ENCODE peak calls at places on chromosomes 7 and 10, in ten cellular contexts. X, J, H, M, F, V, D, E, C and R are unnamed samples.

GRCh38 chr10:132141076-132141475 is 45.7 kb upstream of the DPYSL4 start:
- DNase-seq in X (no peak), J (no peak), H (no peak), M (peak), F (no peak), V (no peak), D (no peak), E (no peak), C (peak), R (no peak)

GRCh38 chr10:60870803-60871202 is 73.2 kb downstream of the RHOBTB1 start:
- DNase-seq in X (no peak), J (no peak), H (no peak), M (no peak), F (no peak), V (no peak), D (no peak), E (no peak), C (no peak), R (no peak)

GRCh38 chr10:127243490-127244272 is 47.3 kb upstream of the INSYN2A start:
- DNase-seq in X (peak), J (peak), H (no peak), M (no peak), F (no peak), V (no peak), D (peak), E (peak), C (no peak), R (no peak)

GRCh38 chr10:111650088-111650487 is 533.5 kb downstream of the GPAM start:
- DNase-seq in X (no peak), J (no peak), H (no peak), M (no peak), F (no peak), V (no peak), D (no peak), E (no peak), C (no peak), R (no peak)

GRCh38 chr10:122497241-122497640 is 35.9 kb downstream of the HTRA1 start:
- DNase-seq in X (no peak), J (no peak), H (no peak), M (no peak), F (no peak), V (no peak), D (no peak), E (no peak), C (no peak), R (no peak)

GRCh38 chr7:121940907-121941306 is 67.9 kb downstream of the PTPRZ1 start:
- DNase-seq in X (no peak), J (no peak), H (no peak), M (no peak), F (no peak), V (no peak), D (no peak), E (no peak), C (no peak), R (no peak)

GRCh38 chr7:55573526-55573925 is 1.2 kb upstream of the VOPP1 start:
- DNase-seq in X (no peak), J (peak), H (no peak), M (no peak), F (no peak), V (no peak), D (no peak), E (no peak), C (no peak), R (no peak)

GRCh38 chr7:155296788-155297516 is 726 bp upstream of the INSIG1 start:
- DNase-seq in X (no peak), J (peak), H (peak), M (peak), F (no peak), V (peak), D (peak), E (no peak), C (peak), R (peak)

GRCh38 chr10:60377955-60378354 is 11.7 kb downstream of the ANK3 start:
- DNase-seq in X (no peak), J (no peak), H (no peak), M (no peak), F (no peak), V (no peak), D (no peak), E (no peak), C (no peak), R (no peak)

GRCh38 chr7:138607216-138608126 is 93.7 kb downstream of the SVOPL start:
- DNase-seq in X (no peak), J (no peak), H (no peak), M (no peak), F (no peak), V (no peak), D (no peak), E (no peak), C (no peak), R (no peak)

GRCh38 chr7:96596120-96596826 is 113.4 kb downstream of the SEM1 start:
- DNase-seq in X (no peak), J (peak), H (no peak), M (no peak), F (no peak), V (peak), D (peak), E (no peak), C (no peak), R (no peak)

GRCh38 chr10:123640016-123640535 is 26.1 kb upstream of the GPR26 start:
- DNase-seq in X (no peak), J (no peak), H (peak), M (no peak), F (no peak), V (no peak), D (no peak), E (no peak), C (no peak), R (peak)

GRCh38 chr7:116952640-116953371 is 495 bp upstream of the ST7 start:
- DNase-seq in X (peak), J (peak), H (peak), M (peak), F (no peak), V (peak), D (peak), E (peak), C (no peak), R (no peak)

GRCh38 chr10:34736976-34737771 is 77.9 kb downstream of the PARD3 start:
- DNase-seq in X (no peak), J (no peak), H (no peak), M (no peak), F (no peak), V (no peak), D (no peak), E (peak), C (no peak), R (no peak)

GRCh38 chr7:101507791-101508252 is 121.3 kb downstream of the MYL10 start:
- DNase-seq in X (peak), J (peak), H (no peak), M (no peak), F (no peak), V (peak), D (peak), E (peak), C (no peak), R (no peak)

GRCh38 chr10:94193466-94193924 is 169.2 kb downstream of the NOC3L start:
- DNase-seq in X (no peak), J (no peak), H (no peak), M (no peak), F (no peak), V (no peak), D (no peak), E (no peak), C (no peak), R (no peak)

GRCh38 chr7:41481353-41481752 is 221.5 kb downstream of the INHBA start:
- DNase-seq in X (no peak), J (no peak), H (no peak), M (no peak), F (no peak), V (no peak), D (no peak), E (no peak), C (no peak), R (no peak)

GRCh38 chr7:39595102-39595620 is 28.2 kb upstream of the RALA start:
- DNase-seq in X (no peak), J (peak), H (no peak), M (no peak), F (no peak), V (no peak), D (no peak), E (peak), C (no peak), R (no peak)

GRCh38 chr7:88090233-88090632 is 129.6 kb downstream of the SRI start:
- DNase-seq in X (no peak), J (no peak), H (no peak), M (no peak), F (no peak), V (no peak), D (no peak), E (no peak), C (no peak), R (no peak)

GRCh38 chr10:93166116-93166515 is 92.4 kb downstream of the CYP26A1 start:
- DNase-seq in X (no peak), J (no peak), H (no peak), M (no peak), F (no peak), V (no peak), D (no peak), E (no peak), C (no peak), R (no peak)

GRCh38 chr10:49282306-49282705 is 16.7 kb upstream of the C10orf71 start:
- DNase-seq in X (no peak), J (no peak), H (peak), M (peak), F (no peak), V (no peak), D (no peak), E (no peak), C (no peak), R (no peak)

GRCh38 chr10:22825841-22826240 is 102.0 kb upstream of the ARMC3 start:
- DNase-seq in X (peak), J (no peak), H (no peak), M (no peak), F (no peak), V (no peak), D (no peak), E (no peak), C (no peak), R (no peak)

GRCh38 chr10:23981520-23982309 is 227.2 kb upstream of the KIAA1217 start:
- DNase-seq in X (no peak), J (no peak), H (no peak), M (no peak), F (no peak), V (peak), D (no peak), E (no peak), C (no peak), R (no peak)

GRCh38 chr10:116634126-116634975 is 13.6 kb downstream of the PNLIPRP2 start:
- DNase-seq in X (peak), J (no peak), H (no peak), M (no peak), F (no peak), V (no peak), D (no peak), E (no peak), C (no peak), R (no peak)

GRCh38 chr7:75953431-75953830 is 38.5 kb downstream of the POR start:
- DNase-seq in X (no peak), J (no peak), H (no peak), M (no peak), F (no peak), V (no peak), D (no peak), E (no peak), C (no peak), R (no peak)

GRCh38 chr7:47771301-47771989 is 176.8 kb downstream of the PKD1L1 start:
- DNase-seq in X (no peak), J (peak), H (no peak), M (peak), F (no peak), V (no peak), D (no peak), E (no peak), C (no peak), R (no peak)

GRCh38 chr10:126066491-126066890 is 170.1 kb downstream of the FANK1 start:
- DNase-seq in X (no peak), J (no peak), H (no peak), M (no peak), F (no peak), V (no peak), D (no peak), E (no peak), C (no peak), R (no peak)

GRCh38 chr7:16695621-16696237 is 49.7 kb downstream of the BZW2 start:
- DNase-seq in X (peak), J (peak), H (no peak), M (no peak), F (no peak), V (peak), D (peak), E (peak), C (no peak), R (no peak)

GRCh38 chr7:1758417-1758858 is 88.4 kb downstream of the ELFN1 start:
- DNase-seq in X (peak), J (no peak), H (no peak), M (peak), F (no peak), V (peak), D (peak), E (peak), C (peak), R (no peak)

GRCh38 chr10:75646931-75647330 is 215.5 kb downstream of the LRMDA start:
- DNase-seq in X (no peak), J (no peak), H (no peak), M (no peak), F (no peak), V (no peak), D (no peak), E (no peak), C (no peak), R (no peak)

GRCh38 chr10:74151057-74151878 is at the start of gene ADK:
- DNase-seq in X (peak), J (peak), H (peak), M (peak), F (no peak), V (peak), D (peak), E (peak), C (peak), R (peak)

GRCh38 chr10:74153676-74154075 is 2.7 kb downstream of the ADK start:
- DNase-seq in X (no peak), J (no peak), H (no peak), M (no peak), F (no peak), V (no peak), D (no peak), E (no peak), C (no peak), R (no peak)

GRCh38 chr10:74151879-74152722 is 1.1 kb downstream of the ADK start:
- DNase-seq in X (no peak), J (no peak), H (no peak), M (no peak), F (no peak), V (no peak), D (peak), E (no peak), C (no peak), R (no peak)

GRCh38 chr10:74153123-74153522 is 2.1 kb downstream of the ADK start:
- DNase-seq in X (peak), J (no peak), H (no peak), M (no peak), F (no peak), V (no peak), D (peak), E (peak), C (no peak), R (no peak)

DNA sequence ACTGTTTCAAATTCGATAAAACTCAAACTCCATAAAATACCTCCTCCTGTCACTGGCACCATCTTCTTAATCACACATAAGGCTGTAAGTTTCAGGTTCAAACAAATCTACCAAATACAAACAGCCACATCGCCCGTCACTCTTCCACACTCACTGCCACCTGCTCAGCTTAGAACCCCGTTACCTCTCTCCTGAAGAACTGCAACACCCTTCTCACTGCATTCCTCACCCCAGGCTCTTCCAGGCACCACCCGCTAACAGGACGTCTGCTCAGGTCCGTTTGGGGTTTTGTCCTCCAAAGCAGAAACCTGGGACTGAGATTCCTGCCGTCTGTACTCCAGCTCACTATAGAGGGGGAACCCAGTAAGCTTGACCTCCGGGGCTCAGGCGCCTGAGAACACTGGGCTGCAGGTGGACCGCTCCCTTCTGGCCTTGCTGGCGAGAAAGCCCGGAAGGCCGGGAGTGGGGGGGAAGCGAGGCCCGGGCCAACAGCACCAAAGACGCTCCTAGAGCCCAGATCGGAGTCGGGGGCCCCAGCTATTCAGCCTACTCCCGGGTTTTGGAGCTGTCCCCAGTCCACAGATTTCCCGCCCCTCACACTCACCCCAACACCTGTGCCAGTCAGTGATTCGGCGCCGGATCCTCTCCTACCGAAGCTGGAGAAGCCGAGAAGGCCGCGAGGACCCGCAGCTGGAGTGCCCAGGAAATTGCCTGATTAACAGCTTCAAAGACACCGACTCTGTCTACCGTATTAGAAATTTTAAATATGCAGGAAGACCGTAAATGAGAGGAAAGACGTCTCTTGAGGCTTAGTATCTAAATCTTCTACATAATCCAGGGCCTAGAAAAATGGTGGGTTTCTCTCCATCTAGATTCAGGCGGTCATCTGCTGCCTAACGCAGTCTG is at the start of gene AP3M1:
- DNase-seq in X (no peak), J (peak), H (peak), M (peak), F (peak), V (peak), D (peak), E (no peak), C (peak), R (no peak)
- TF ChIP-seq POLR2A in X (peak), J (no peak), H (no peak), M (no peak), F (peak), V (no peak), D (peak), E (no peak), C (no peak), R (no peak)

GRCh38 chr7:152602962-152603361 is 73.0 kb downstream of the XRCC2 start:
- DNase-seq in X (no peak), J (no peak), H (no peak), M (no peak), F (no peak), V (no peak), D (no peak), E (no peak), C (no peak), R (no peak)
- H3K4me3 ChIP-seq in X (no peak), J (no peak), H (no peak), M (no peak), F (no peak), V (no peak), D (no peak), E (no peak), C (no peak), R (no peak)

GRCh38 chr10:102814873-102815661 is 22.1 kb downstream of the CYP17A1 start:
- DNase-seq in X (no peak), J (peak), H (no peak), M (peak), F (no peak), V (peak), D (no peak), E (peak), C (peak), R (no peak)
- TF ChIP-seq POLR2AphosphoS5 in X (no peak), J (no peak), H (no peak), M (no peak), F (no peak), V (no peak), D (no peak), E (peak), C (no peak), R (no peak)

GRCh38 chr10:133357293-133358151 is at the start of gene FUOM:
- DNase-seq in X (peak), J (peak), H (no peak), M (no peak), F (no peak), V (no peak), D (peak), E (peak), C (peak), R (no peak)
- TF ChIP-seq POLR2A in X (no peak), J (no peak), H (no peak), M (no peak), F (peak), V (peak), D (peak), E (peak), C (no peak), R (no peak)

GRCh38 chr10:73590881-73591577 is at the start of gene USP54:
- DNase-seq in X (peak), J (peak), H (no peak), M (no peak), F (no peak), V (no peak), D (peak), E (peak), C (no peak), R (no peak)
- H3K4me3 ChIP-seq in X (peak), J (no peak), H (peak), M (no peak), F (no peak), V (no peak), D (no peak), E (peak), C (no peak), R (no peak)

DNA sequence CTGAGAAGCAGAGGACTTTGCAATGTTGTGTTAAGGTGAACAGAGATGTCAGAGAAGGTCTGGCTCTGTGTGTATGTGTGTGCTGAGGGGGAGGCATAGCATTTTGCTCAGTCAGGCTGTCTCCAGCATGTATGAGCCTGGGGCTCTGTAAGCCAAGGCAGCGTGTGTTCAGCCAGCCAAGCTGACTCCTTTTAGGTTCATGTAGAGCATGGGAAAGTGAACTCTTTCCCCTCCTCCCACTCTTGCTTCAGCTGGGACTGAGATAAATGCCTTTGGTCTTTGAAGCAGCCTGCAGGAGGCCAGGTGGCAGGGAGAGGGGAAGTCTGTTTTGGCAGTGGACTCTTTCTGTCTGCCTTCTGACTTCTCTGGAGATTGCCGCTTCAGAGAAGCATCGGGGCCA is 3.8 kb downstream of the SFXN2 start:
- DNase-seq in X (no peak), J (peak), H (no peak), M (no peak), F (no peak), V (no peak), D (peak), E (peak), C (no peak), R (no peak)
- TF ChIP-seq POLR2AphosphoS5 in X (no peak), J (no peak), H (no peak), M (no peak), F (no peak), V (no peak), D (peak), E (no peak), C (no peak), R (no peak)

GRCh38 chr10:50501478-50501877 is 122.3 kb downstream of the SGMS1 start:
- DNase-seq in X (no peak), J (no peak), H (no peak), M (no peak), F (no peak), V (no peak), D (peak), E (peak), C (no peak), R (no peak)
- TF ChIP-seq POLR2A in X (no peak), J (no peak), H (no peak), M (no peak), F (no peak), V (no peak), D (no peak), E (no peak), C (no peak), R (no peak)